ENCODE peak calls at places on chromosomes 1 and 21, in four cellular contexts. I, M, C and B are unnamed samples.

GRCh38 chr1:155082941-155083541 is 4.4 kb downstream of the EFNA3 start:
- DNase-seq in C (no peak), I (no peak), M (no peak), B (no peak)

GRCh38 chr21:45997495-45998275 is 16.1 kb downstream of the COL6A1 start:
- DNase-seq in I (peak; percentile 83), C (peak; percentile 10), M (no peak), B (no peak)

GRCh38 chr1:53581476-53581875 is 122.3 kb downstream of the DMRTB1 start:
- DNase-seq in M (no peak), I (no peak), C (no peak), B (no peak)

GRCh38 chr1:10555635-10556429 is 81.1 kb downstream of the PEX14 start:
- DNase-seq in C (peak; percentile 19), I (peak; percentile 59), M (no peak), B (no peak)

GRCh38 chr1:206935491-206936067 is 10.7 kb downstream of the PIGR start:
- DNase-seq in M (no peak), I (no peak), C (peak; percentile 70), B (no peak)

GRCh38 chr1:20732588-20733360 is at the start of gene SH2D5:
- DNase-seq in I (no peak), M (peak; percentile 95), C (peak; percentile 59), B (peak; percentile 92)

GRCh38 chr1:108085628-108086027 is 114.5 kb downstream of the SLC25A24 start:
- DNase-seq in M (no peak), I (no peak), C (no peak), B (no peak)

GRCh38 chr1:150477320-150477719 is 9.9 kb upstream of the TARS2 start:
- DNase-seq in I (no peak), M (no peak), C (no peak), B (no peak)

GRCh38 chr21:31612889-31613785 is 46.4 kb upstream of the SOD1 start:
- DNase-seq in M (no peak), C (no peak), I (no peak), B (no peak)

GRCh38 chr1:46341222-46342083 is 846 bp downstream of the NSUN4 start:
- DNase-seq in I (no peak), M (no peak), C (no peak), B (no peak)

GRCh38 chr1:10724052-10724494 is 72.4 kb downstream of the CASZ1 start:
- DNase-seq in M (peak; percentile 27), C (no peak), I (no peak), B (peak; percentile 12)

GRCh38 chr1:224407546-224408293 is 26.9 kb downstream of the WDR26 start:
- DNase-seq in M (no peak), I (no peak), C (no peak), B (no peak)

GRCh38 chr1:179048339-179049124 is 22.8 kb downstream of the FAM20B start:
- DNase-seq in C (no peak), M (no peak), I (no peak), B (no peak)

GRCh38 chr1:115807723-115808122 is 33.2 kb downstream of the NHLH2 start:
- DNase-seq in M (peak; percentile 63), C (peak; percentile 61), I (no peak), B (peak; percentile 59)

DNA sequence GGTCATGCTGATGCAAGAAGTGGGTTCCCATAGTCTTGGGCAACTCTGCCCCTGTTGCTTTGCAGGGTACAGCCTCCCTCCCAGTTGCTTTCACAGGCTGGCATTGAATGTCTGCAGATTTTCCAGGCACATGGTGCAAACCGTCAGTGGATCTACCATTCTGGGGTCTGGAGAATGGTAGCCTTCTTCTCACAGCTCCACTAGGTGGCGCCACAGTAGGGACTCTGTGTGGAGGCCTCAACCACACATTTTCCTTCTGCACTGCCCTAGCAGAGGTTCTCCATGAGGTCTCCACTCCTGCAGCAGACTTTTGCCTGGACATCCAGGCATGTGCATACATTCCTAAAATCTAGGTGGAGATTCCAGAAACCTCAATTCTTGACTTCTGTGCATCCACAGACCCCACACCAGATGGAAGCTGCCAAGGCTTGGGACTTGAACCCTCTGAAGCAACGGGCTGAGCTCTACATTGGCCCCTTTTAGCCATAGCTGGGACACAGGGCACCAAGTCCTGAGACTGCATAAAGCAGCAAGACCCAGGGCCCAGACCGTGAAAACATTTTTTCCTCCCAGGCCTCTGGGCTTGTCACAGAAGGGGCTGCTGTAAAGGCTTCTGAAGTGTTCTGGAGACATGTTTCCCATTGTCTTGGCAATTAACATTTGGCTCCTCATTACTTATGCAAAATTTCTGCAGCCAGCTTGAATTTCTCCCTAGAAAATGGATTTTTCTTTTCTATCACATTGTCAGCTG is 466.2 kb upstream of the PBX1 start:
- DNase-seq in I (no peak), C (peak; percentile 35), M (no peak), B (no peak)
- TF ChIP-seq CTCF in I (peak; percentile 14), C (peak; percentile 39), M (peak; percentile 45), B (no peak)

DNA sequence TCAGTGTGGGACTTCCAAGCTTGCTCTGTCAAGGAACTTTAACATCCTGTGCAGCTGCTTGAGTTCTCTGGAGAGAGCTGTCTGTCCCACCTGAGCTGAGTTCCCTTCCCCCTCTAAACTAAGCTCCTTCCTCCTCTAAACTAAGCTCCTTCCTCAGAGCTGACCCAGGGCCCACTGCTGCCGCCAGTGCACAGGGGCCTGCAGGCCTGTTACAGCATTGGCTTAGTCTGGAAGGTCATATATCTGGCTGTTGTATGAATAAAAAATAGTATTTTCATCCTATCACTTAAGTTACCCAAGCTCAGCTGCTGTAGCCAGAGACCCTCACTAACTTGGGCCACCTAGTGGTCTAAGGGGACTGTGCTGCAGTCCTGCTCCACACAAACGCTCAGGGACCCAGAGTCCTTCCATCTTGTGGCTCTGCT is 71.1 kb upstream of the GCLM start:
- DNase-seq in M (no peak), C (peak; percentile 27), I (no peak), B (no peak)
- TF ChIP-seq CTCF in M (peak; percentile 59), C (peak; percentile 53), I (peak; percentile 42), B (peak; percentile 53)

DNA sequence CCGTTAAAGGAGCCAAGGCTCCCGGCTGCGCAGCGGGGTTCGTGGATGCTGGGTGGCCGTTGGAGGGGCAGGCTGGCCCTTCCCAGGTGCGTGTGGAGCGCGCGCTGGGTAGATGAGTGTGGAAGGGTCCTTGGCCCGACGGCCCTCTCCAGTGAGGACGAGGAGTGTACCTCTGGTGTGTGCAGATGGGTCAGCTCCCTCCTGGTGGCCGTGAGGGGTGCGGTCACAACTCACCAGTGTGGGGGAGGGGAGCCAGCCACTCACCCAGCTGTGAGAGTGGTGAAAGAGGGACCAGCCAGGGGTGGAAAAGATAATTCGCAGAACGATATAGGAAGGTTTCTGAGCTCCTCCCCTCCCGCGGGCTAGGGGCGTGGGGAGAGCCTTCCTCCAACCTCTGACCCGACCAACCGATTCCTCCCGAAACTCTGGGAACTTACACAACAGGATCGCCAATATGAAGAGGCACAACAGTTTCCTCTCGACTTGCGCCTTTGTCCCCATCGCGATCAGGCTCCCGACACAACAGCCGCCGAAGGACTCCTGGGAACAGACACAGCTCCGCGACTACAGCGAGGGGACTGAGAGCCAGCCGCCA is at the start of gene F11R:
- DNase-seq in C (peak; percentile 16), M (no peak), I (no peak), B (no peak)
- TF ChIP-seq CTCF in C (no peak), M (no peak), I (peak; percentile 12), B (no peak)

DNA sequence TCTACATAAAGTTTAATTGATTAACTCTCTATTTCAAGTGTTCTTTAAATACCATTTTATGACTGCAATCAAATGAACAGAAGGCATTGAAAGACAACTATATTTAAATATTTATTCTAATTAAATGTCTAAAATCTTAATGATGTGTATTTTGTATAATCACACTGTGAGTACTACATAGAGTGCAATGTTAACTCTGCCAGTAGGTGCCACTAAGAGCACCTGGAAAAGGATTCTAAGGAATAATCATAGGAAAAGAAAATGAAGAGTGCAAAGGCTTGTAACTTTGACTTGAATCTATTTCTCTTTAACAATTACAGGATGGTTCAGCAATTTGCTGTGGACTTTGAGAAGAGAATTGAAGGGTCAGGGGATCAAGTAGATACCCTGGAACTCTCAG is 200.4 kb downstream of the DNM3 start:
- DNase-seq in I (no peak), C (no peak), M (peak; percentile 24), B (peak; percentile 8)
- TF ChIP-seq CTCF in I (peak; percentile 69), C (peak; percentile 48), M (peak; percentile 43), B (peak; percentile 53)

GRCh38 chr21:44800103-44800502 is 1.5 kb downstream of the UBE2G2 start:
- DNase-seq in I (no peak), M (no peak), C (peak; percentile 62), B (no peak)
- TF ChIP-seq CTCF in I (peak; percentile 65), M (peak; percentile 33), C (peak; percentile 71), B (peak; percentile 49)

GRCh38 chr1:68442006-68442405 is 7.7 kb downstream of the RPE65 start:
- DNase-seq in I (no peak), M (no peak), C (no peak), B (no peak)

GRCh38 chr1:68438310-68438709 is 11.4 kb downstream of the RPE65 start:
- DNase-seq in C (no peak), M (no peak), I (no peak), B (no peak)

GRCh38 chr1:68448365-68448764 is 1.4 kb downstream of the RPE65 start:
- DNase-seq in M (no peak), I (no peak), C (no peak), B (no peak)

DNA sequence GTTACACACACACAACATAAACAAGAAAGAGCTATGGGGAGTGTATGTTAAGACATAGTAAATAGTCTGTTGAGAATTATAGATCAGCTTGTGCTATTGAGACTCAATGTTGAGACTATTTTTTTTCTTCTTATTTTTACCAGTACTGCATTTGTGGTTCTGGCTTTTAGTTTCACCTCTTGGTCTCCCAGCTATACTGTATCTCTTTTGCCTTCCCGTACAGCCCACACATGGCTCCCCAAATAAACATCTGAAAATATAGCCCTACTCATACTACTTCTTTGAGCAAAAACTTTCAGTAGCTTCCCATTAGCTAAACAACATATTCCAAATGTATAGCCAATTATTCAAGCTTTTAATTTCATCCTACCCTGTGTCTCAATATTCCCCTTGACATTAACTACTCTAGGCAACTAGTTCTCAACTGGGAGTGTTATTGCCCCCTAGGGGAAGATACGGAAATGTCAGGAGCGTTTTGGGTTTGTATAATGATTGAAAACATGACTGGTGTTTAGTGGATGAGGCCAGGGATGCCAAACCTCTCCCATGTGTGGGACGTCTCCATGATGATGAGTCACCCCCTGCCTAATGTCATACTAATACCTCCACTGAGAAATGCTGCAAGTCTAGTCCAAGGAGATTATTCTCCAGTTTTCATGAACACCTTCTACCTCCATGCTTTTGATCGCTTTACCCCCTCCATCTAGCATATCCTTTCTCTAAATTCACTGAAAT is 6.8 kb downstream of the RPE65 start:
- DNase-seq in C (peak; percentile 18), I (no peak), M (peak; percentile 63), B (no peak)
- TF ChIP-seq CTCF in C (peak; percentile 54), I (peak; percentile 65), M (peak; percentile 70), B (peak; percentile 73)

GRCh38 chr1:173005196-173005864 is 45.4 kb downstream of the TNFSF18 start:
- DNase-seq in I (no peak), M (no peak), C (no peak), B (no peak)
- TF ChIP-seq CTCF in I (no peak), M (no peak), C (no peak), B (no peak)

GRCh38 chr1:7454052-7454815 is 316.9 kb upstream of the VAMP3 start:
- DNase-seq in M (no peak), I (no peak), C (peak; percentile 53), B (no peak)
- TF ChIP-seq CTCF in M (peak; percentile 52), I (peak; percentile 60), C (peak; percentile 48), B (peak; percentile 43)